ENCODE peak calls at places on chromosomes 3 and 15, in six cellular contexts. T is NCI-H1436; L is gastrocnemius medialis; K is GDM1; M is fibroblast of gingiva; D is stimulated activated CD8-positive, alpha-beta memory T cell treated with anti-CD3 and anti-CD28 coated beads, Interleukin-15, amount 100 ng/mL, for 4 hours. W is an unnamed sample.
A peak's percentile ranks its signal among the peaks of the same experiment; 100 is the strongest.

GRCh38 chr15:85684174-85684710 is 110.5 kb downstream of the KLHL25 start:
- DNase-seq in L (no peak), T (no peak), D (no peak), K (no peak), M (no peak), W (no peak)

GRCh38 chr15:59190291-59190690 is 16.4 kb upstream of the LDHAL6B start:
- DNase-seq in L (no peak), D (no peak), T (no peak), M (no peak), K (no peak), W (no peak)

GRCh38 chr15:52163321-52164190 is 27.6 kb downstream of the GNB5 start:
- DNase-seq in M (no peak), T (no peak), D (no peak), K (no peak), L (no peak), W (peak; percentile 35)

GRCh38 chr3:4841783-4842440 is 137.3 kb upstream of the BHLHE40 start:
- DNase-seq in K (no peak), T (no peak), D (no peak), M (peak; percentile 10), L (no peak), W (no peak)

GRCh38 chr15:60764408-60764963 is 285.5 kb upstream of the ICE2 start:
- DNase-seq in D (no peak), M (no peak), L (no peak), K (no peak), T (no peak), W (no peak)

GRCh38 chr15:68278345-68279217 is 1.0 kb downstream of the FEM1B start:
- DNase-seq in M (no peak), T (peak; percentile 4), D (no peak), K (no peak), L (peak; percentile 78), W (peak; percentile 24)

GRCh38 chr3:52091566-52092290 is 35.4 kb upstream of the DUSP7 start:
- DNase-seq in D (no peak), T (no peak), K (no peak), L (no peak), M (peak; percentile 14), W (no peak)

GRCh38 chr15:99253381-99254090 is 2.3 kb downstream of the LRRC28 start:
- DNase-seq in L (no peak), T (no peak), K (no peak), D (no peak), M (peak; percentile 46), W (peak; percentile 56)

GRCh38 chr15:33310481-33311311 is at the start of gene RYR3:
- DNase-seq in K (no peak), L (no peak), T (no peak), M (no peak), D (no peak), W (peak; percentile 67)

GRCh38 chr3:25493786-25494185 is 65.7 kb downstream of the RARB start:
- DNase-seq in M (no peak), D (no peak), K (no peak), L (no peak), T (no peak), W (no peak)

GRCh38 chr3:61748288-61748687 is 186.9 kb downstream of the PTPRG start:
- DNase-seq in M (no peak), L (no peak), D (no peak), K (no peak), T (no peak), W (no peak)

GRCh38 chr15:79314811-79315210 is 3.9 kb downstream of the TMED3 start:
- DNase-seq in D (no peak), M (no peak), K (no peak), L (no peak), T (no peak), W (no peak)

GRCh38 chr3:187986514-187986934 is 167.4 kb upstream of the LPP start:
- DNase-seq in M (peak; percentile 42), L (no peak), K (peak; percentile 78), T (no peak), D (peak; percentile 10), W (peak; percentile 93)

GRCh38 chr3:34016925-34017592 is 218.6 kb downstream of the PDCD6IP start:
- DNase-seq in K (peak; percentile 88), L (no peak), M (no peak), T (no peak), D (no peak), W (no peak)

GRCh38 chr3:88311826-88312225 is 162.1 kb downstream of the C3orf38 start:
- DNase-seq in K (no peak), L (no peak), T (no peak), M (no peak), D (no peak), W (no peak)

GRCh38 chr15:60128000-60128376 is 123.9 kb downstream of the FOXB1 start:
- DNase-seq in T (no peak), L (no peak), M (peak; percentile 3), K (no peak), D (no peak), W (no peak)

GRCh38 chr15:78012643-78013077 is 64.9 kb downstream of the TBC1D2B start:
- DNase-seq in D (no peak), K (no peak), L (peak; percentile 61), M (no peak), T (no peak), W (no peak)

GRCh38 chr15:72785452-72786243 is 2.1 kb upstream of the ADPGK start:
- DNase-seq in D (no peak), M (peak; percentile 60), K (peak; percentile 32), T (no peak), L (peak; percentile 20), W (peak; percentile 79)

GRCh38 chr15:78620839-78621421 is at the start of gene CHRNA3:
- DNase-seq in L (no peak), D (no peak), K (no peak), T (no peak), M (no peak), W (no peak)

GRCh38 chr15:34886134-34886533 is 83.4 kb downstream of the AQR start:
- DNase-seq in M (peak; percentile 7), K (no peak), L (no peak), T (no peak), D (no peak), W (no peak)

GRCh38 chr3:42830437-42831320 is 21.4 kb downstream of the ACKR2 start:
- DNase-seq in K (peak; percentile 44), L (no peak), T (no peak), D (no peak), M (peak; percentile 39), W (no peak)

GRCh38 chr3:146770881-146771280 is 165.7 kb upstream of the PLSCR5 start:
- DNase-seq in M (no peak), D (no peak), L (no peak), K (no peak), T (no peak), W (no peak)

GRCh38 chr15:96366526-96366877 is 36.0 kb downstream of the NR2F2 start:
- DNase-seq in K (no peak), D (no peak), T (no peak), L (no peak), M (no peak), W (no peak)

GRCh38 chr3:72938471-72939265 is 50.8 kb downstream of the GXYLT2 start:
- DNase-seq in D (no peak), T (no peak), L (peak; percentile 79), K (no peak), M (peak; percentile 98), W (peak; percentile 39)

GRCh38 chr3:99213019-99213418 is 311.5 kb upstream of the DCBLD2 start:
- DNase-seq in M (no peak), K (no peak), L (no peak), T (no peak), D (no peak), W (no peak)

GRCh38 chr3:178671261-178672191 is 135.3 kb downstream of the KCNMB2 start:
- DNase-seq in D (no peak), M (peak; percentile 4), T (peak; percentile 11), K (no peak), L (no peak), W (peak; percentile 64)

GRCh38 chr3:116569611-116570010 is 124.3 kb upstream of the LSAMP start:
- DNase-seq in L (no peak), T (no peak), M (no peak), K (no peak), D (no peak), W (peak; percentile 69)

GRCh38 chr3:167406876-167407492 is 26.9 kb upstream of the ZBBX start:
- DNase-seq in M (peak; percentile 8), T (peak; percentile 30), L (no peak), D (no peak), K (peak; percentile 36), W (peak; percentile 7)

GRCh38 chr3:23751485-23751811 is 54.3 kb upstream of the UBE2E1 start:
- DNase-seq in M (no peak), K (no peak), L (no peak), T (no peak), D (no peak), W (peak; percentile 12)

GRCh38 chr3:75295013-75295412 is 369.1 kb upstream of the FRG2C start:
- DNase-seq in D (no peak), L (no peak), K (no peak), M (no peak), T (no peak), W (no peak)

GRCh38 chr15:64693134-64693533 is 82.3 kb downstream of the RBPMS2 start:
- DNase-seq in M (peak; percentile 93), K (peak; percentile 6), T (no peak), D (no peak), L (no peak), W (no peak)

GRCh38 chr15:67080900-67081431 is 15.6 kb downstream of the SMAD3 start:
- DNase-seq in L (peak; percentile 92), D (peak; percentile 49), M (peak; percentile 90), T (no peak), K (peak; percentile 83), W (peak; percentile 86)

GRCh38 chr3:50189274-50189673 is 2.1 kb upstream of the GNAT1 start:
- DNase-seq in M (peak; percentile 77), K (peak; percentile 67), L (peak; percentile 52), D (no peak), T (peak; percentile 23), W (peak; percentile 69)